ENCODE peak calls at places on chromosomes 11 and 22, in five cellular contexts. One of them, this sample, is unnamed.

GRCh38 chr11:44634401-44635281 is 69.2 kb downstream of the CD82 start:
- DNase-seq in occipital lobe: peak; percentile 69
- DNase-seq in LoVo: peak; percentile 27
- DNase-seq in activated naive CD4-positive, alpha-beta T cell treated with anti-CD3 and anti-CD28 coated beads, Interleukin-2, amount 10 ng/mL, durations not matched to agents 7 days and 5 days: no peak
- DNase-seq in stimulated activated CD8-positive, alpha-beta memory T cell treated with anti-CD3 and anti-CD28 coated beads, Interleukin-12 subunit alpha, Interleukin-12 subunit beta, amount 100 ng/mL, for 4 hours: no peak
- DNase-seq in this sample: peak; percentile 95

GRCh38 chr22:36327922-36328551 is 59.7 kb downstream of the MYH9 start:
- DNase-seq in occipital lobe: peak; percentile 49
- DNase-seq in LoVo: no peak
- DNase-seq in stimulated activated CD8-positive, alpha-beta memory T cell treated with anti-CD3 and anti-CD28 coated beads, Interleukin-12 subunit alpha, Interleukin-12 subunit beta, amount 100 ng/mL, for 4 hours: no peak
- DNase-seq in activated naive CD4-positive, alpha-beta T cell treated with anti-CD3 and anti-CD28 coated beads, Interleukin-2, amount 10 ng/mL, durations not matched to agents 7 days and 5 days: no peak
- DNase-seq in this sample: peak; percentile 44

GRCh38 chr11:64003807-64004589 is 17.8 kb downstream of the OTUB1 start:
- DNase-seq in LoVo: no peak
- DNase-seq in stimulated activated CD8-positive, alpha-beta memory T cell treated with anti-CD3 and anti-CD28 coated beads, Interleukin-12 subunit alpha, Interleukin-12 subunit beta, amount 100 ng/mL, for 4 hours: no peak
- DNase-seq in occipital lobe: no peak
- DNase-seq in activated naive CD4-positive, alpha-beta T cell treated with anti-CD3 and anti-CD28 coated beads, Interleukin-2, amount 10 ng/mL, durations not matched to agents 7 days and 5 days: no peak
- DNase-seq in this sample: peak; percentile 60

GRCh38 chr22:46061431-46062231 is 84.7 kb upstream of the WNT7B start:
- DNase-seq in activated naive CD4-positive, alpha-beta T cell treated with anti-CD3 and anti-CD28 coated beads, Interleukin-2, amount 10 ng/mL, durations not matched to agents 7 days and 5 days: no peak
- DNase-seq in occipital lobe: no peak
- DNase-seq in stimulated activated CD8-positive, alpha-beta memory T cell treated with anti-CD3 and anti-CD28 coated beads, Interleukin-12 subunit alpha, Interleukin-12 subunit beta, amount 100 ng/mL, for 4 hours: no peak
- DNase-seq in LoVo: no peak
- DNase-seq in this sample: no peak

GRCh38 chr11:108865411-108865810 is 200.5 kb downstream of the DDX10 start:
- DNase-seq in stimulated activated CD8-positive, alpha-beta memory T cell treated with anti-CD3 and anti-CD28 coated beads, Interleukin-12 subunit alpha, Interleukin-12 subunit beta, amount 100 ng/mL, for 4 hours: no peak
- DNase-seq in occipital lobe: no peak
- DNase-seq in activated naive CD4-positive, alpha-beta T cell treated with anti-CD3 and anti-CD28 coated beads, Interleukin-2, amount 10 ng/mL, durations not matched to agents 7 days and 5 days: no peak
- DNase-seq in LoVo: no peak
- DNase-seq in this sample: no peak

GRCh38 chr11:119335655-119336543 is 1.6 kb downstream of the RNF26 start:
- DNase-seq in LoVo: no peak
- DNase-seq in activated naive CD4-positive, alpha-beta T cell treated with anti-CD3 and anti-CD28 coated beads, Interleukin-2, amount 10 ng/mL, durations not matched to agents 7 days and 5 days: no peak
- DNase-seq in occipital lobe: no peak
- DNase-seq in stimulated activated CD8-positive, alpha-beta memory T cell treated with anti-CD3 and anti-CD28 coated beads, Interleukin-12 subunit alpha, Interleukin-12 subunit beta, amount 100 ng/mL, for 4 hours: no peak
- DNase-seq in this sample: peak; percentile 46

GRCh38 chr11:123061403-123062157 is at the start of gene HSPA8:
- DNase-seq in LoVo: no peak
- DNase-seq in occipital lobe: peak; percentile 44
- DNase-seq in activated naive CD4-positive, alpha-beta T cell treated with anti-CD3 and anti-CD28 coated beads, Interleukin-2, amount 10 ng/mL, durations not matched to agents 7 days and 5 days: peak; percentile 79
- DNase-seq in stimulated activated CD8-positive, alpha-beta memory T cell treated with anti-CD3 and anti-CD28 coated beads, Interleukin-12 subunit alpha, Interleukin-12 subunit beta, amount 100 ng/mL, for 4 hours: peak; percentile 46
- DNase-seq in this sample: peak; percentile 66

GRCh38 chr22:25650834-25651233 is 86.4 kb downstream of the GRK3 start:
- DNase-seq in occipital lobe: no peak
- DNase-seq in activated naive CD4-positive, alpha-beta T cell treated with anti-CD3 and anti-CD28 coated beads, Interleukin-2, amount 10 ng/mL, durations not matched to agents 7 days and 5 days: no peak
- DNase-seq in stimulated activated CD8-positive, alpha-beta memory T cell treated with anti-CD3 and anti-CD28 coated beads, Interleukin-12 subunit alpha, Interleukin-12 subunit beta, amount 100 ng/mL, for 4 hours: no peak
- DNase-seq in LoVo: no peak
- DNase-seq in this sample: no peak

GRCh38 chr11:128582496-128583366 is 4.6 kb downstream of the ETS1 start:
- DNase-seq in LoVo: no peak
- DNase-seq in stimulated activated CD8-positive, alpha-beta memory T cell treated with anti-CD3 and anti-CD28 coated beads, Interleukin-12 subunit alpha, Interleukin-12 subunit beta, amount 100 ng/mL, for 4 hours: no peak
- DNase-seq in occipital lobe: no peak
- DNase-seq in activated naive CD4-positive, alpha-beta T cell treated with anti-CD3 and anti-CD28 coated beads, Interleukin-2, amount 10 ng/mL, durations not matched to agents 7 days and 5 days: no peak
- DNase-seq in this sample: peak; percentile 90

GRCh38 chr22:18104566-18104965 is 6.0 kb upstream of the TUBA8 start:
- DNase-seq in stimulated activated CD8-positive, alpha-beta memory T cell treated with anti-CD3 and anti-CD28 coated beads, Interleukin-12 subunit alpha, Interleukin-12 subunit beta, amount 100 ng/mL, for 4 hours: no peak
- DNase-seq in LoVo: no peak
- DNase-seq in occipital lobe: no peak
- DNase-seq in activated naive CD4-positive, alpha-beta T cell treated with anti-CD3 and anti-CD28 coated beads, Interleukin-2, amount 10 ng/mL, durations not matched to agents 7 days and 5 days: no peak
- DNase-seq in this sample: peak; percentile 37

GRCh38 chr11:130427581-130428211 is 713 bp downstream of the ADAMTS8 start:
- DNase-seq in activated naive CD4-positive, alpha-beta T cell treated with anti-CD3 and anti-CD28 coated beads, Interleukin-2, amount 10 ng/mL, durations not matched to agents 7 days and 5 days: no peak
- DNase-seq in occipital lobe: peak; percentile 52
- DNase-seq in LoVo: no peak
- DNase-seq in stimulated activated CD8-positive, alpha-beta memory T cell treated with anti-CD3 and anti-CD28 coated beads, Interleukin-12 subunit alpha, Interleukin-12 subunit beta, amount 100 ng/mL, for 4 hours: no peak
- DNase-seq in this sample: peak; percentile 22

GRCh38 chr11:22387126-22387525 is 48.9 kb downstream of the SLC17A6 start:
- DNase-seq in stimulated activated CD8-positive, alpha-beta memory T cell treated with anti-CD3 and anti-CD28 coated beads, Interleukin-12 subunit alpha, Interleukin-12 subunit beta, amount 100 ng/mL, for 4 hours: no peak
- DNase-seq in activated naive CD4-positive, alpha-beta T cell treated with anti-CD3 and anti-CD28 coated beads, Interleukin-2, amount 10 ng/mL, durations not matched to agents 7 days and 5 days: no peak
- DNase-seq in LoVo: no peak
- DNase-seq in occipital lobe: no peak
- DNase-seq in this sample: no peak

GRCh38 chr11:112504056-112504455 is 243.4 kb upstream of the PLET1 start:
- DNase-seq in activated naive CD4-positive, alpha-beta T cell treated with anti-CD3 and anti-CD28 coated beads, Interleukin-2, amount 10 ng/mL, durations not matched to agents 7 days and 5 days: no peak
- DNase-seq in occipital lobe: no peak
- DNase-seq in stimulated activated CD8-positive, alpha-beta memory T cell treated with anti-CD3 and anti-CD28 coated beads, Interleukin-12 subunit alpha, Interleukin-12 subunit beta, amount 100 ng/mL, for 4 hours: no peak
- DNase-seq in LoVo: no peak
- DNase-seq in this sample: peak; percentile 39

GRCh38 chr11:2884424-2884815 is 1.2 kb downstream of the CDKN1C start:
- DNase-seq in occipital lobe: no peak
- DNase-seq in stimulated activated CD8-positive, alpha-beta memory T cell treated with anti-CD3 and anti-CD28 coated beads, Interleukin-12 subunit alpha, Interleukin-12 subunit beta, amount 100 ng/mL, for 4 hours: no peak
- DNase-seq in activated naive CD4-positive, alpha-beta T cell treated with anti-CD3 and anti-CD28 coated beads, Interleukin-2, amount 10 ng/mL, durations not matched to agents 7 days and 5 days: peak; percentile 42
- DNase-seq in LoVo: peak; percentile 7
- DNase-seq in this sample: no peak

GRCh38 chr11:33970984-33971466 is 79.1 kb upstream of the LMO2 start:
- DNase-seq in LoVo: peak; percentile 51
- DNase-seq in stimulated activated CD8-positive, alpha-beta memory T cell treated with anti-CD3 and anti-CD28 coated beads, Interleukin-12 subunit alpha, Interleukin-12 subunit beta, amount 100 ng/mL, for 4 hours: no peak
- DNase-seq in activated naive CD4-positive, alpha-beta T cell treated with anti-CD3 and anti-CD28 coated beads, Interleukin-2, amount 10 ng/mL, durations not matched to agents 7 days and 5 days: peak; percentile 30
- DNase-seq in occipital lobe: peak; percentile 6
- DNase-seq in this sample: peak; percentile 65

GRCh38 chr22:26273011-26273675 is 103.9 kb downstream of the SEZ6L start:
- DNase-seq in stimulated activated CD8-positive, alpha-beta memory T cell treated with anti-CD3 and anti-CD28 coated beads, Interleukin-12 subunit alpha, Interleukin-12 subunit beta, amount 100 ng/mL, for 4 hours: no peak
- DNase-seq in occipital lobe: peak; percentile 43
- DNase-seq in activated naive CD4-positive, alpha-beta T cell treated with anti-CD3 and anti-CD28 coated beads, Interleukin-2, amount 10 ng/mL, durations not matched to agents 7 days and 5 days: no peak
- DNase-seq in LoVo: no peak
- DNase-seq in this sample: no peak

This sample was measured in kidney tubule cell.